ENCODE peak calls at places on chromosomes 1 and 21, in ten cellular contexts. One of them, this sample, is unnamed.

GRCh38 chr1:30757976-30758688 is 558 bp upstream of the LAPTM5 start:
- DNase-seq in A172: no peak
- DNase-seq in GM20000: no peak
- DNase-seq in fibroblast of the conjunctiva: no peak
- DNase-seq in stimulated activated CD8-positive, alpha-beta memory T cell treated with anti-CD3 and anti-CD28 coated beads, Interleukin-4, amount 100 ng/mL, for 1 hour: no peak
- DNase-seq in stimulated activated CD4-positive, alpha-beta T cell treated with anti-CD3 and anti-CD28 coated beads, Interleukin-12 subunit alpha, Interleukin-12 subunit beta, amount 100 ng/mL, for 4 hours: no peak
- DNase-seq in anterior cingulate cortex: no peak
- DNase-seq in ACHN: no peak
- DNase-seq in endodermal cell: no peak
- DNase-seq in fibroblast of villous mesenchyme: no peak
- DNase-seq in this sample: no peak

GRCh38 chr1:239831577-239832355 is 259.9 kb upstream of the FMN2 start:
- DNase-seq in A172: no peak
- DNase-seq in GM20000: no peak
- DNase-seq in fibroblast of the conjunctiva: no peak
- DNase-seq in stimulated activated CD8-positive, alpha-beta memory T cell treated with anti-CD3 and anti-CD28 coated beads, Interleukin-4, amount 100 ng/mL, for 1 hour: no peak
- DNase-seq in stimulated activated CD4-positive, alpha-beta T cell treated with anti-CD3 and anti-CD28 coated beads, Interleukin-12 subunit alpha, Interleukin-12 subunit beta, amount 100 ng/mL, for 4 hours: no peak
- DNase-seq in anterior cingulate cortex: no peak
- DNase-seq in ACHN: no peak
- DNase-seq in endodermal cell: no peak
- DNase-seq in fibroblast of villous mesenchyme: no peak
- DNase-seq in this sample: no peak

GRCh38 chr1:64755356-64755755 is 10.5 kb downstream of the RAVER2 start:
- DNase-seq in A172: no peak
- DNase-seq in GM20000: no peak
- DNase-seq in fibroblast of the conjunctiva: no peak
- DNase-seq in stimulated activated CD8-positive, alpha-beta memory T cell treated with anti-CD3 and anti-CD28 coated beads, Interleukin-4, amount 100 ng/mL, for 1 hour: no peak
- DNase-seq in stimulated activated CD4-positive, alpha-beta T cell treated with anti-CD3 and anti-CD28 coated beads, Interleukin-12 subunit alpha, Interleukin-12 subunit beta, amount 100 ng/mL, for 4 hours: no peak
- DNase-seq in anterior cingulate cortex: no peak
- DNase-seq in ACHN: no peak
- DNase-seq in endodermal cell: no peak
- DNase-seq in fibroblast of villous mesenchyme: no peak
- DNase-seq in this sample: no peak

GRCh38 chr1:77473690-77474089 is 191.9 kb downstream of the AK5 start:
- DNase-seq in A172: peak; percentile 56
- DNase-seq in GM20000: no peak
- DNase-seq in fibroblast of the conjunctiva: peak; percentile 70
- DNase-seq in stimulated activated CD8-positive, alpha-beta memory T cell treated with anti-CD3 and anti-CD28 coated beads, Interleukin-4, amount 100 ng/mL, for 1 hour: no peak
- DNase-seq in stimulated activated CD4-positive, alpha-beta T cell treated with anti-CD3 and anti-CD28 coated beads, Interleukin-12 subunit alpha, Interleukin-12 subunit beta, amount 100 ng/mL, for 4 hours: no peak
- DNase-seq in anterior cingulate cortex: no peak
- DNase-seq in ACHN: peak; percentile 38
- DNase-seq in endodermal cell: no peak
- DNase-seq in fibroblast of villous mesenchyme: peak; percentile 65
- DNase-seq in this sample: no peak

GRCh38 chr1:46133181-46133658 is 791 bp upstream of the PIK3R3 start:
- DNase-seq in A172: no peak
- DNase-seq in GM20000: peak; percentile 74
- DNase-seq in fibroblast of the conjunctiva: no peak
- DNase-seq in stimulated activated CD8-positive, alpha-beta memory T cell treated with anti-CD3 and anti-CD28 coated beads, Interleukin-4, amount 100 ng/mL, for 1 hour: peak; percentile 7
- DNase-seq in stimulated activated CD4-positive, alpha-beta T cell treated with anti-CD3 and anti-CD28 coated beads, Interleukin-12 subunit alpha, Interleukin-12 subunit beta, amount 100 ng/mL, for 4 hours: no peak
- DNase-seq in anterior cingulate cortex: no peak
- DNase-seq in ACHN: no peak
- DNase-seq in endodermal cell: no peak
- DNase-seq in fibroblast of villous mesenchyme: no peak
- DNase-seq in this sample: no peak

GRCh38 chr1:234505774-234506114 is 26.8 kb upstream of the TARBP1 start:
- DNase-seq in A172: peak; percentile 35
- DNase-seq in GM20000: no peak
- DNase-seq in fibroblast of the conjunctiva: peak; percentile 56
- DNase-seq in stimulated activated CD8-positive, alpha-beta memory T cell treated with anti-CD3 and anti-CD28 coated beads, Interleukin-4, amount 100 ng/mL, for 1 hour: no peak
- DNase-seq in stimulated activated CD4-positive, alpha-beta T cell treated with anti-CD3 and anti-CD28 coated beads, Interleukin-12 subunit alpha, Interleukin-12 subunit beta, amount 100 ng/mL, for 4 hours: no peak
- DNase-seq in anterior cingulate cortex: no peak
- DNase-seq in ACHN: no peak
- DNase-seq in endodermal cell: no peak
- DNase-seq in fibroblast of villous mesenchyme: peak; percentile 67
- DNase-seq in this sample: no peak

GRCh38 chr1:180309338-180309737 is 79.3 kb downstream of the LHX4 start:
- DNase-seq in A172: peak; percentile 58
- DNase-seq in GM20000: no peak
- DNase-seq in fibroblast of the conjunctiva: no peak
- DNase-seq in stimulated activated CD8-positive, alpha-beta memory T cell treated with anti-CD3 and anti-CD28 coated beads, Interleukin-4, amount 100 ng/mL, for 1 hour: no peak
- DNase-seq in stimulated activated CD4-positive, alpha-beta T cell treated with anti-CD3 and anti-CD28 coated beads, Interleukin-12 subunit alpha, Interleukin-12 subunit beta, amount 100 ng/mL, for 4 hours: no peak
- DNase-seq in anterior cingulate cortex: no peak
- DNase-seq in ACHN: peak; percentile 87
- DNase-seq in endodermal cell: no peak
- DNase-seq in fibroblast of villous mesenchyme: peak; percentile 28
- DNase-seq in this sample: no peak

GRCh38 chr1:113538225-113538624 is 147.9 kb downstream of the MAGI3 start:
- DNase-seq in A172: peak; percentile 31
- DNase-seq in GM20000: no peak
- DNase-seq in fibroblast of the conjunctiva: no peak
- DNase-seq in stimulated activated CD8-positive, alpha-beta memory T cell treated with anti-CD3 and anti-CD28 coated beads, Interleukin-4, amount 100 ng/mL, for 1 hour: no peak
- DNase-seq in stimulated activated CD4-positive, alpha-beta T cell treated with anti-CD3 and anti-CD28 coated beads, Interleukin-12 subunit alpha, Interleukin-12 subunit beta, amount 100 ng/mL, for 4 hours: no peak
- DNase-seq in anterior cingulate cortex: no peak
- DNase-seq in ACHN: no peak
- DNase-seq in endodermal cell: no peak
- DNase-seq in fibroblast of villous mesenchyme: peak; percentile 40
- DNase-seq in this sample: no peak

GRCh38 chr1:164480285-164480907 is 78.6 kb upstream of the PBX1 start:
- DNase-seq in A172: no peak
- DNase-seq in GM20000: no peak
- DNase-seq in fibroblast of the conjunctiva: no peak
- DNase-seq in stimulated activated CD8-positive, alpha-beta memory T cell treated with anti-CD3 and anti-CD28 coated beads, Interleukin-4, amount 100 ng/mL, for 1 hour: no peak
- DNase-seq in stimulated activated CD4-positive, alpha-beta T cell treated with anti-CD3 and anti-CD28 coated beads, Interleukin-12 subunit alpha, Interleukin-12 subunit beta, amount 100 ng/mL, for 4 hours: no peak
- DNase-seq in anterior cingulate cortex: no peak
- DNase-seq in ACHN: no peak
- DNase-seq in endodermal cell: no peak
- DNase-seq in fibroblast of villous mesenchyme: no peak
- DNase-seq in this sample: no peak

GRCh38 chr1:209989525-209989924 is 51.5 kb downstream of the SYT14 start:
- DNase-seq in A172: peak; percentile 30
- DNase-seq in GM20000: peak; percentile 10
- DNase-seq in fibroblast of the conjunctiva: no peak
- DNase-seq in stimulated activated CD8-positive, alpha-beta memory T cell treated with anti-CD3 and anti-CD28 coated beads, Interleukin-4, amount 100 ng/mL, for 1 hour: no peak
- DNase-seq in stimulated activated CD4-positive, alpha-beta T cell treated with anti-CD3 and anti-CD28 coated beads, Interleukin-12 subunit alpha, Interleukin-12 subunit beta, amount 100 ng/mL, for 4 hours: no peak
- DNase-seq in anterior cingulate cortex: no peak
- DNase-seq in ACHN: peak; percentile 60
- DNase-seq in endodermal cell: no peak
- DNase-seq in fibroblast of villous mesenchyme: peak; percentile 29
- DNase-seq in this sample: no peak

GRCh38 chr1:59150537-59151386 is 146.1 kb upstream of the FGGY start:
- DNase-seq in A172: peak; percentile 99
- DNase-seq in GM20000: peak; percentile 59
- DNase-seq in fibroblast of the conjunctiva: peak; percentile 95
- DNase-seq in stimulated activated CD8-positive, alpha-beta memory T cell treated with anti-CD3 and anti-CD28 coated beads, Interleukin-4, amount 100 ng/mL, for 1 hour: no peak
- DNase-seq in stimulated activated CD4-positive, alpha-beta T cell treated with anti-CD3 and anti-CD28 coated beads, Interleukin-12 subunit alpha, Interleukin-12 subunit beta, amount 100 ng/mL, for 4 hours: no peak
- DNase-seq in anterior cingulate cortex: no peak
- DNase-seq in ACHN: peak; percentile 98
- DNase-seq in endodermal cell: peak; percentile 53
- DNase-seq in fibroblast of villous mesenchyme: peak; percentile 99
- DNase-seq in this sample: no peak

GRCh38 chr1:71593523-71593922 is 512.7 kb upstream of the ZRANB2 start:
- DNase-seq in A172: no peak
- DNase-seq in GM20000: no peak
- DNase-seq in fibroblast of the conjunctiva: peak; percentile 4
- DNase-seq in stimulated activated CD8-positive, alpha-beta memory T cell treated with anti-CD3 and anti-CD28 coated beads, Interleukin-4, amount 100 ng/mL, for 1 hour: no peak
- DNase-seq in stimulated activated CD4-positive, alpha-beta T cell treated with anti-CD3 and anti-CD28 coated beads, Interleukin-12 subunit alpha, Interleukin-12 subunit beta, amount 100 ng/mL, for 4 hours: no peak
- DNase-seq in anterior cingulate cortex: no peak
- DNase-seq in ACHN: peak; percentile 5
- DNase-seq in endodermal cell: no peak
- DNase-seq in fibroblast of villous mesenchyme: no peak
- DNase-seq in this sample: no peak

GRCh38 chr1:20603473-20604464 is 14.9 kb downstream of the CDA start:
- DNase-seq in A172: peak; percentile 85
- DNase-seq in GM20000: no peak
- DNase-seq in fibroblast of the conjunctiva: no peak
- DNase-seq in stimulated activated CD8-positive, alpha-beta memory T cell treated with anti-CD3 and anti-CD28 coated beads, Interleukin-4, amount 100 ng/mL, for 1 hour: no peak
- DNase-seq in stimulated activated CD4-positive, alpha-beta T cell treated with anti-CD3 and anti-CD28 coated beads, Interleukin-12 subunit alpha, Interleukin-12 subunit beta, amount 100 ng/mL, for 4 hours: no peak
- DNase-seq in anterior cingulate cortex: no peak
- DNase-seq in ACHN: peak; percentile 45
- DNase-seq in endodermal cell: no peak
- DNase-seq in fibroblast of villous mesenchyme: peak; percentile 65
- DNase-seq in this sample: no peak

GRCh38 chr1:84122780-84123382 is 21.2 kb upstream of the PRKACB start:
- DNase-seq in A172: peak; percentile 22
- DNase-seq in GM20000: peak; percentile 24
- DNase-seq in fibroblast of the conjunctiva: no peak
- DNase-seq in stimulated activated CD8-positive, alpha-beta memory T cell treated with anti-CD3 and anti-CD28 coated beads, Interleukin-4, amount 100 ng/mL, for 1 hour: peak; percentile 31
- DNase-seq in stimulated activated CD4-positive, alpha-beta T cell treated with anti-CD3 and anti-CD28 coated beads, Interleukin-12 subunit alpha, Interleukin-12 subunit beta, amount 100 ng/mL, for 4 hours: peak; percentile 47
- DNase-seq in anterior cingulate cortex: no peak
- DNase-seq in ACHN: peak; percentile 59
- DNase-seq in endodermal cell: peak; percentile 75
- DNase-seq in fibroblast of villous mesenchyme: peak; percentile 60
- DNase-seq in this sample: no peak

GRCh38 chr1:11470912-11471311 is 8.0 kb upstream of the DISP3 start:
- DNase-seq in A172: no peak
- DNase-seq in GM20000: no peak
- DNase-seq in fibroblast of the conjunctiva: no peak
- DNase-seq in stimulated activated CD8-positive, alpha-beta memory T cell treated with anti-CD3 and anti-CD28 coated beads, Interleukin-4, amount 100 ng/mL, for 1 hour: no peak
- DNase-seq in stimulated activated CD4-positive, alpha-beta T cell treated with anti-CD3 and anti-CD28 coated beads, Interleukin-12 subunit alpha, Interleukin-12 subunit beta, amount 100 ng/mL, for 4 hours: no peak
- DNase-seq in anterior cingulate cortex: no peak
- DNase-seq in ACHN: no peak
- DNase-seq in endodermal cell: no peak
- DNase-seq in fibroblast of villous mesenchyme: no peak
- DNase-seq in this sample: no peak

GRCh38 chr1:66981679-66982078 is 56.9 kb downstream of the MIER1 start:
- DNase-seq in A172: peak; percentile 41
- DNase-seq in GM20000: peak; percentile 7
- DNase-seq in fibroblast of the conjunctiva: no peak
- DNase-seq in stimulated activated CD8-positive, alpha-beta memory T cell treated with anti-CD3 and anti-CD28 coated beads, Interleukin-4, amount 100 ng/mL, for 1 hour: peak; percentile 11
- DNase-seq in stimulated activated CD4-positive, alpha-beta T cell treated with anti-CD3 and anti-CD28 coated beads, Interleukin-12 subunit alpha, Interleukin-12 subunit beta, amount 100 ng/mL, for 4 hours: peak; percentile 19
- DNase-seq in anterior cingulate cortex: no peak
- DNase-seq in ACHN: peak; percentile 60
- DNase-seq in endodermal cell: no peak
- DNase-seq in fibroblast of villous mesenchyme: peak; percentile 68
- DNase-seq in this sample: no peak

GRCh38 chr21:46650476-46651098 is 15.1 kb downstream of the PRMT2 start:
- DNase-seq in A172: no peak
- DNase-seq in GM20000: no peak
- DNase-seq in fibroblast of the conjunctiva: no peak
- DNase-seq in stimulated activated CD8-positive, alpha-beta memory T cell treated with anti-CD3 and anti-CD28 coated beads, Interleukin-4, amount 100 ng/mL, for 1 hour: no peak
- DNase-seq in stimulated activated CD4-positive, alpha-beta T cell treated with anti-CD3 and anti-CD28 coated beads, Interleukin-12 subunit alpha, Interleukin-12 subunit beta, amount 100 ng/mL, for 4 hours: no peak
- DNase-seq in anterior cingulate cortex: no peak
- DNase-seq in ACHN: no peak
- DNase-seq in endodermal cell: no peak
- DNase-seq in fibroblast of villous mesenchyme: no peak
- DNase-seq in this sample: no peak

GRCh38 chr21:34822957-34823356 is 154.2 kb downstream of the CLIC6 start:
- DNase-seq in A172: peak; percentile 56
- DNase-seq in GM20000: no peak
- DNase-seq in fibroblast of the conjunctiva: no peak
- DNase-seq in stimulated activated CD8-positive, alpha-beta memory T cell treated with anti-CD3 and anti-CD28 coated beads, Interleukin-4, amount 100 ng/mL, for 1 hour: no peak
- DNase-seq in stimulated activated CD4-positive, alpha-beta T cell treated with anti-CD3 and anti-CD28 coated beads, Interleukin-12 subunit alpha, Interleukin-12 subunit beta, amount 100 ng/mL, for 4 hours: no peak
- DNase-seq in anterior cingulate cortex: no peak
- DNase-seq in ACHN: peak; percentile 28
- DNase-seq in endodermal cell: no peak
- DNase-seq in fibroblast of villous mesenchyme: peak; percentile 77
- DNase-seq in this sample: no peak

GRCh38 chr1:76786232-76786631 is 81.0 kb upstream of the ST6GALNAC5 start:
- DNase-seq in A172: peak; percentile 14
- DNase-seq in GM20000: no peak
- DNase-seq in fibroblast of the conjunctiva: no peak
- DNase-seq in stimulated activated CD8-positive, alpha-beta memory T cell treated with anti-CD3 and anti-CD28 coated beads, Interleukin-4, amount 100 ng/mL, for 1 hour: no peak
- DNase-seq in stimulated activated CD4-positive, alpha-beta T cell treated with anti-CD3 and anti-CD28 coated beads, Interleukin-12 subunit alpha, Interleukin-12 subunit beta, amount 100 ng/mL, for 4 hours: no peak
- DNase-seq in anterior cingulate cortex: no peak
- DNase-seq in ACHN: no peak
- DNase-seq in endodermal cell: no peak
- DNase-seq in fibroblast of villous mesenchyme: peak; percentile 71
- DNase-seq in this sample: no peak

GRCh38 chr1:116735246-116735645 is 19.0 kb upstream of the CD2 start:
- DNase-seq in A172: no peak
- DNase-seq in GM20000: no peak
- DNase-seq in fibroblast of the conjunctiva: no peak
- DNase-seq in stimulated activated CD8-positive, alpha-beta memory T cell treated with anti-CD3 and anti-CD28 coated beads, Interleukin-4, amount 100 ng/mL, for 1 hour: no peak
- DNase-seq in stimulated activated CD4-positive, alpha-beta T cell treated with anti-CD3 and anti-CD28 coated beads, Interleukin-12 subunit alpha, Interleukin-12 subunit beta, amount 100 ng/mL, for 4 hours: no peak
- DNase-seq in anterior cingulate cortex: no peak
- DNase-seq in ACHN: no peak
- DNase-seq in endodermal cell: peak; percentile 26
- DNase-seq in fibroblast of villous mesenchyme: no peak
- DNase-seq in this sample: no peak

This sample was measured in esophagus squamous epithelium.